ENCODE peak calls at places on chromosomes 4 and X, in five cellular contexts. G, F, Z, U and Q are unnamed samples.

GRCh38 chr4:1731180-1731579 is 9.9 kb downstream of the TACC3 start:
- DNase-seq in U (no peak), Z (no peak), G (no peak), F (peak; percentile 53), Q (no peak)

GRCh38 chr4:152114562-152114961 is 353.8 kb upstream of the GATB start:
- DNase-seq in F (no peak), U (no peak), Z (no peak), G (no peak), Q (no peak)

GRCh38 chr4:127968565-127968964 is 3.4 kb downstream of the ABHD18 start:
- DNase-seq in F (no peak), Z (no peak), G (no peak), U (no peak), Q (no peak)

GRCh38 chrX:57156397-57157049 is 19.3 kb upstream of the SPIN2A start:
- DNase-seq in Z (peak; percentile 9), G (peak; percentile 30), U (peak; percentile 48), F (peak; percentile 40), Q (peak; percentile 42)

GRCh38 chr4:55346851-55347255 is 811 bp downstream of the SRD5A3 start:
- DNase-seq in Z (no peak), G (no peak), F (no peak), U (no peak), Q (no peak)

GRCh38 chr4:55397521-55398321 is 2.0 kb downstream of the TMEM165 start:
- DNase-seq in Z (no peak), G (peak; percentile 96), U (no peak), F (peak; percentile 90), Q (no peak)

GRCh38 chr4:53688186-53688790 is 97.0 kb upstream of the LNX1 start:
- DNase-seq in G (peak; percentile 99), Z (no peak), F (peak; percentile 100), U (no peak), Q (no peak)

GRCh38 chr4:173590697-173591096 is 60.7 kb upstream of the HAND2 start:
- DNase-seq in G (no peak), U (no peak), Z (no peak), F (no peak), Q (no peak)

GRCh38 chrX:129737921-129738320 is 858 bp upstream of the XPNPEP2 start:
- DNase-seq in G (peak; percentile 64), Z (no peak), F (peak; percentile 65), U (no peak), Q (no peak)

GRCh38 chrX:30935985-30936384 is 46.9 kb upstream of the TAB3 start:
- DNase-seq in G (peak; percentile 28), Z (no peak), U (no peak), F (peak; percentile 3), Q (peak; percentile 31)

GRCh38 chrX:123626962-123627361 is 105.9 kb downstream of the THOC2 start:
- DNase-seq in U (no peak), Z (no peak), F (peak; percentile 68), G (no peak), Q (no peak)

GRCh38 chrX:23195097-23195496 is 139.6 kb upstream of the PTCHD1 start:
- DNase-seq in U (no peak), Z (no peak), G (no peak), F (no peak), Q (no peak)

GRCh38 chrX:21946925-21947641 is 6.6 kb downstream of the SMS start:
- DNase-seq in Z (no peak), F (peak; percentile 64), G (peak; percentile 64), U (no peak), Q (peak; percentile 40)

GRCh38 chrX:40107291-40108083 is 9.7 kb upstream of the BCOR start:
- DNase-seq in F (no peak), G (peak; percentile 73), U (peak; percentile 57), Z (no peak), Q (peak; percentile 79)

GRCh38 chr4:150067859-150068258 is 10.4 kb upstream of the DCLK2 start:
- DNase-seq in U (no peak), Z (no peak), F (no peak), G (no peak), Q (no peak)

GRCh38 chrX:38041237-38041636 is 34.9 kb downstream of the SYTL5 start:
- DNase-seq in U (no peak), G (no peak), Z (no peak), F (no peak), Q (no peak)

GRCh38 chrX:10121787-10122186 is 35.0 kb upstream of the CLCN4 start:
- DNase-seq in F (no peak), G (no peak), Z (no peak), U (no peak), Q (no peak)

GRCh38 chr4:139814285-139815015 is 148.8 kb downstream of the MGST2 start:
- DNase-seq in G (peak; percentile 23), Z (no peak), U (no peak), F (peak; percentile 41), Q (no peak)

GRCh38 chr4:145760961-145761929 is 81.3 kb downstream of the C4orf51 start:
- DNase-seq in U (no peak), F (no peak), Z (no peak), G (no peak), Q (no peak)

GRCh38 chrX:80807606-80808159 is 2.0 kb downstream of the BRWD3 start:
- DNase-seq in G (peak; percentile 1), Z (no peak), F (no peak), U (no peak), Q (no peak)

GRCh38 chr4:140296871-140297570 is 76.4 kb upstream of the SCOC start:
- DNase-seq in U (no peak), Z (no peak), F (no peak), G (peak; percentile 28), Q (no peak)

GRCh38 chrX:111098874-111099273 is 2.9 kb downstream of the PAK3 start:
- DNase-seq in Z (peak; percentile 26), U (peak; percentile 81), F (peak; percentile 11), G (no peak), Q (peak; percentile 87)

GRCh38 chr4:19936471-19936870 is 315.2 kb upstream of the SLIT2 start:
- DNase-seq in Z (no peak), G (peak; percentile 58), U (no peak), F (peak; percentile 88), Q (no peak)

GRCh38 chr4:51999250-51999649 is 20.9 kb downstream of the LRRC66 start:
- DNase-seq in G (no peak), Z (no peak), F (no peak), U (no peak), Q (no peak)

GRCh38 chr4:22692736-22693135 is at the start of gene GBA3:
- DNase-seq in F (no peak), Z (no peak), U (no peak), G (no peak), Q (no peak)

GRCh38 chrX:69321006-69321655 is 155.9 kb upstream of the PJA1 start:
- DNase-seq in F (no peak), Z (no peak), G (no peak), U (no peak), Q (no peak)

GRCh38 chr4:41012308-41012707 is 202.0 kb downstream of the APBB2 start:
- DNase-seq in G (no peak), Z (no peak), F (peak; percentile 51), U (no peak), Q (no peak)

GRCh38 chrX:23403849-23404248 is 69.2 kb downstream of the PTCHD1 start:
- DNase-seq in F (no peak), U (no peak), Z (no peak), G (no peak), Q (no peak)

GRCh38 chrX:27445438-27445837 is 17.7 kb downstream of the PPP4R3C start:
- DNase-seq in G (no peak), Z (no peak), F (no peak), U (no peak), Q (no peak)

GRCh38 chr4:153748378-153748777 is 11.4 kb downstream of the RNF175 start:
- DNase-seq in U (no peak), F (peak; percentile 38), Z (no peak), G (peak; percentile 78), Q (no peak)

GRCh38 chrX:149830192-149830873 is 48.6 kb downstream of the MAGEA9 start:
- DNase-seq in Z (peak; percentile 45), G (peak; percentile 47), U (peak; percentile 51), F (peak; percentile 17), Q (peak; percentile 79)

GRCh38 chrX:111095974-111096870 is at the start of gene PAK3:
- DNase-seq in U (peak; percentile 53), G (peak; percentile 57), Z (peak; percentile 30), F (peak; percentile 64), Q (peak; percentile 89)

GRCh38 chr4:88191404-88191803 is 33.0 kb upstream of the ABCG2 start:
- DNase-seq in Z (no peak), G (no peak), U (no peak), F (peak; percentile 17), Q (no peak)

GRCh38 chrX:110087485-110088356 is 84.8 kb downstream of the TMEM164 start:
- DNase-seq in F (peak; percentile 94), G (peak; percentile 94), U (no peak), Z (no peak), Q (no peak)

DNA sequence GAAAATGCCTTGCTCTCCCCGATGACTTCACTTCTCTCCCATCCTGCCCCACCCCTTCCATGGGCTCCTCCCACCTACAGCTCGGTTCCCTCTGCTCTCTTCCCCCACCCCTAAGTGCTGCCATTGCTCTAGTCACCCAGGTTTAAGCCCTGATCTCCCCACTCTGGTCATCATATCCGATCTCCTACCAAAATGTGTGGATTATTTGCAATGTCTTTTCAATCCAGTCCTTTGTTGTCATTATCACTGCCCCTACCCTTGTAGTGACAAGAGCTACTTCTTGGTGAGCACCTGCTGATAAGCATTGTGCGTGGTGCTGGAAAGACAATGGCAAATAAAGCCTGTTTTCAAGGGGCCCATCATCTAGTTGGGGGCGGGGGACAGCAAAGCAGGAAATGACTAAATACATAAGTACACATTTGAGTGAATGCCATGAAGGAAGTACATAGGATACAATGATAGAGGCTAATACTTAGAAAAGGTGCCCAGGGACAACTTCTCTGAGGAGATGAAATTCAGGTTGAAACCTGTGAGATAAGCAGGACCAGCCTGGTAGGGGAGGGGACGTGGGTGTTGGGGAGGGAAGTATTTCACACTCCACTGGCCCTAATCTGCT is 63.8 kb downstream of the DLG3 start:
- DNase-seq in Z (no peak), U (no peak), G (peak; percentile 1), F (peak; percentile 8), Q (peak; percentile 33)
- H2AFZ ChIP-seq in Z (no peak overlapping the region), U (no peak overlapping the region), G (no peak overlapping the region), F (peak overlapping the region; percentile 81), Q (no peak overlapping the region)

GRCh38 chr4:76589872-76590846 is 155.1 kb downstream of the SHROOM3 start:
- DNase-seq in F (peak; percentile 92), Z (peak; percentile 87), G (peak; percentile 90), U (peak; percentile 63), Q (peak; percentile 94)
- H2BK15ac ChIP-seq in F (peak overlapping the region; percentile 71), Z (no peak overlapping the region), G (peak overlapping the region; percentile 21), U (no peak overlapping the region), Q (no peak overlapping the region)

GRCh38 chr4:15444276-15444675 is 16.4 kb downstream of the C1QTNF7 start:
- DNase-seq in Z (no peak), F (no peak), G (no peak), U (no peak), Q (no peak)
- H2AK5ac ChIP-seq in Z (no peak overlapping the region), F (no peak overlapping the region), G (no peak overlapping the region), U (no peak overlapping the region), Q (no peak overlapping the region)

GRCh38 chr4:146959692-146960091 is 14.0 kb upstream of the TTC29 start:
- DNase-seq in U (no peak), Z (no peak), F (peak; percentile 3), G (no peak), Q (no peak)

GRCh38 chr4:146957252-146957651 is 11.6 kb upstream of the TTC29 start:
- DNase-seq in F (peak; percentile 85), G (peak; percentile 69), Z (no peak), U (no peak), Q (no peak)

DNA sequence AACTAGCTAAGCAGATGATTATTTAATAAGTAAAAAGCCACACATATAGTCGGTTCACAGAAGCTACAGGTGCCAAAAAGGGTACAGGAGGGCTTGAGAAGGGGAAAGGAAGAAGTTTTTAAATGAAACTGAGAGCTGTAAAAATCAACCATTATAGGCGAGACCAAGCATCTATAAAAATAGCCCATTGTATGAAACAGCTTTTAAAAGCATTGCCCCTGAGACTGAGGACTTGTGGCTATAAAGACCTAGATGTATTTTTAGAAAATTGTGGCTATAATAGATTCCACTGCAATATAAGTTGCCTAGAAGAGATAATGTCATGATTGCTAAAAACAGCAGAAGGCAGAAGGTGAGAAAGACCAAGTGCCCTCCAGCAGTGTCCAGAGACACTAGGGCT is 15.0 kb upstream of the TTC29 start:
- DNase-seq in U (no peak), G (no peak), Z (no peak), F (no peak), Q (no peak)
- H2AFZ ChIP-seq in U (no peak overlapping the region), G (no peak overlapping the region), Z (no peak overlapping the region), F (no peak overlapping the region), Q (no peak overlapping the region)